ENCODE peak calls at places on chromosome X, in six cellular contexts. One of them, this sample, is unnamed.

GRCh38 chrX:80808854-80809493 is 703 bp downstream of the BRWD3 start:
- DNase-seq in stomach: no peak
- DNase-seq in foreskin fibroblast: peak; percentile 19
- DNase-seq in astrocyte of the spinal cord: peak; percentile 7
- DNase-seq in kidney epithelial cell: no peak
- DNase-seq in mucosa of descending colon: peak; percentile 48
- DNase-seq in this sample: no peak

GRCh38 chrX:10044021-10044420 is 76.9 kb downstream of the CLDN34 start:
- DNase-seq in stomach: no peak
- DNase-seq in foreskin fibroblast: no peak
- DNase-seq in astrocyte of the spinal cord: no peak
- DNase-seq in kidney epithelial cell: no peak
- DNase-seq in mucosa of descending colon: no peak
- DNase-seq in this sample: no peak

GRCh38 chrX:49199906-49200771 is at the start of gene SYP:
- DNase-seq in stomach: peak; percentile 91
- DNase-seq in foreskin fibroblast: peak; percentile 93
- DNase-seq in astrocyte of the spinal cord: peak; percentile 84
- DNase-seq in kidney epithelial cell: peak; percentile 41
- DNase-seq in mucosa of descending colon: peak; percentile 91
- DNase-seq in this sample: peak; percentile 53

GRCh38 chrX:24676403-24677024 is 17.2 kb upstream of the POLA1 start:
- DNase-seq in stomach: no peak
- DNase-seq in foreskin fibroblast: peak; percentile 23
- DNase-seq in astrocyte of the spinal cord: no peak
- DNase-seq in kidney epithelial cell: no peak
- DNase-seq in mucosa of descending colon: no peak
- DNase-seq in this sample: no peak

GRCh38 chrX:133926809-133927208 is 58.6 kb downstream of the GPC3 start:
- DNase-seq in stomach: no peak
- DNase-seq in foreskin fibroblast: no peak
- DNase-seq in astrocyte of the spinal cord: no peak
- DNase-seq in kidney epithelial cell: no peak
- DNase-seq in mucosa of descending colon: no peak
- DNase-seq in this sample: no peak

GRCh38 chrX:28582494-28582893 is 4.8 kb upstream of the IL1RAPL1 start:
- DNase-seq in stomach: no peak
- DNase-seq in foreskin fibroblast: no peak
- DNase-seq in astrocyte of the spinal cord: no peak
- DNase-seq in kidney epithelial cell: no peak
- DNase-seq in mucosa of descending colon: no peak
- DNase-seq in this sample: no peak

GRCh38 chrX:12372111-12372510 is 233.8 kb downstream of the FRMPD4 start:
- DNase-seq in stomach: no peak
- DNase-seq in foreskin fibroblast: peak; percentile 40
- DNase-seq in astrocyte of the spinal cord: no peak
- DNase-seq in kidney epithelial cell: no peak
- DNase-seq in mucosa of descending colon: no peak
- DNase-seq in this sample: no peak

GRCh38 chrX:134020910-134021309 is 35.5 kb upstream of the GPC3 start:
- DNase-seq in stomach: no peak
- DNase-seq in foreskin fibroblast: no peak
- DNase-seq in astrocyte of the spinal cord: no peak
- DNase-seq in kidney epithelial cell: no peak
- DNase-seq in mucosa of descending colon: no peak
- DNase-seq in this sample: no peak

GRCh38 chrX:104284407-104285000 is 29.8 kb upstream of the ESX1 start:
- DNase-seq in stomach: no peak
- DNase-seq in foreskin fibroblast: peak; percentile 9
- DNase-seq in astrocyte of the spinal cord: peak; percentile 30
- DNase-seq in kidney epithelial cell: peak; percentile 14
- DNase-seq in mucosa of descending colon: no peak
- DNase-seq in this sample: no peak

GRCh38 chrX:63430026-63430425 is 78.9 kb upstream of the SPIN4 start:
- DNase-seq in stomach: no peak
- DNase-seq in foreskin fibroblast: no peak
- DNase-seq in astrocyte of the spinal cord: no peak
- DNase-seq in kidney epithelial cell: no peak
- DNase-seq in mucosa of descending colon: no peak
- DNase-seq in this sample: no peak

GRCh38 chrX:1487401-1487800 is 34.7 kb upstream of the ASMTL start:
- DNase-seq in stomach: no peak
- DNase-seq in foreskin fibroblast: no peak
- DNase-seq in astrocyte of the spinal cord: no peak
- DNase-seq in kidney epithelial cell: no peak
- DNase-seq in mucosa of descending colon: no peak
- DNase-seq in this sample: no peak

GRCh38 chrX:48677456-48678030 is 6.1 kb upstream of the WAS start:
- DNase-seq in stomach: no peak
- DNase-seq in foreskin fibroblast: peak; percentile 11
- DNase-seq in astrocyte of the spinal cord: no peak
- DNase-seq in kidney epithelial cell: no peak
- DNase-seq in mucosa of descending colon: peak; percentile 40
- DNase-seq in this sample: no peak

GRCh38 chrX:72271091-72271490 is 6.0 kb downstream of the RPS4X start:
- DNase-seq in stomach: no peak
- DNase-seq in foreskin fibroblast: no peak
- DNase-seq in astrocyte of the spinal cord: no peak
- DNase-seq in kidney epithelial cell: no peak
- DNase-seq in mucosa of descending colon: no peak
- DNase-seq in this sample: no peak

GRCh38 chrX:108299704-108300103 is 138.5 kb downstream of the COL4A6 start:
- DNase-seq in stomach: no peak
- DNase-seq in foreskin fibroblast: no peak
- DNase-seq in astrocyte of the spinal cord: no peak
- DNase-seq in kidney epithelial cell: no peak
- DNase-seq in mucosa of descending colon: no peak
- DNase-seq in this sample: no peak

GRCh38 chrX:140917354-140918115 is 84.9 kb upstream of the SPANXB1 start:
- DNase-seq in stomach: no peak
- DNase-seq in foreskin fibroblast: no peak
- DNase-seq in astrocyte of the spinal cord: no peak
- DNase-seq in kidney epithelial cell: no peak
- DNase-seq in mucosa of descending colon: no peak
- DNase-seq in this sample: no peak

GRCh38 chrX:20067709-20068315 is 48.9 kb downstream of the MAP7D2 start:
- DNase-seq in stomach: peak; percentile 90
- DNase-seq in foreskin fibroblast: peak; percentile 87
- DNase-seq in astrocyte of the spinal cord: peak; percentile 87
- DNase-seq in kidney epithelial cell: peak; percentile 76
- DNase-seq in mucosa of descending colon: peak; percentile 49
- DNase-seq in this sample: no peak

GRCh38 chrX:103400931-103401330 is 24.6 kb downstream of the BEX3 start:
- DNase-seq in stomach: no peak
- DNase-seq in foreskin fibroblast: no peak
- DNase-seq in astrocyte of the spinal cord: no peak
- DNase-seq in kidney epithelial cell: no peak
- DNase-seq in mucosa of descending colon: no peak
- DNase-seq in this sample: no peak

GRCh38 chrX:15816886-15817285 is 26.6 kb downstream of the ZRSR2 start:
- DNase-seq in stomach: no peak
- DNase-seq in foreskin fibroblast: no peak
- DNase-seq in astrocyte of the spinal cord: peak; percentile 27
- DNase-seq in kidney epithelial cell: no peak
- DNase-seq in mucosa of descending colon: no peak
- DNase-seq in this sample: no peak

DNA sequence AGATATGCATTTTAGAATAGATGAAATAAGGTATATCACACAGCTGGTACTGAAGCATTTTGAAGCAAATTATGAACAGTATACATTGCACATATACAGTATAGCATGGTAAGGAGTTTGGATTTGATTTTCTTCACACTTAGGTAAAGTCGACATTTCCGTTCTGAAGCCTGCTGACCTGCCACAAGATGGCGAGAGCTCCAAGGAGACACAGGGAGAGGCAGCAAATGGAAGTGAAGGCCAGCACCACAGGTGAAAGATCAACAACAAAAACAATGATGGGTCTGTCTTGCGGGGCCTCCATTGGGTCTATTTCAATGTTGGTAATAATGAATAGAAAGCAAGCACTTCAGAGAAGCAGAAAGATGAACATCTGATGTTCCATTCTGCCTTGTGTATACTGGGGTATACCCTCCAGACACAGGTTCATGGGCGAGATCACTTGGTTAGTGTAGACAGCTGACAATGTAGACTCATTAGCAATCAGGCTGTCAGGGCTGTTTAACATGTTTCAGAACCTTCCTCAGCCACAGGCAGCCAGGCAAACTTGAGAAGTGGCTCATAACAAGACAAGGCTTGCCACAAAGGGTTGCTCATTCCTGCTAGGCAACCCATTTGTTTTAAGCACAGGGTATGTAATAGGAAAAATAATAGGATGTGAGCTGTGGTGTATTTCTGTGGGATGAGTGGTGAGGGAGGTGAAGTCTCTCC is 21.4 kb upstream of the NOX1 start:
- DNase-seq in stomach: peak; percentile 33
- DNase-seq in foreskin fibroblast: peak; percentile 66
- DNase-seq in astrocyte of the spinal cord: peak; percentile 41
- DNase-seq in kidney epithelial cell: no peak
- DNase-seq in mucosa of descending colon: peak; percentile 31
- DNase-seq in this sample: no peak
- TF ChIP-seq CTCF in stomach: no peak
- TF ChIP-seq CTCF in foreskin fibroblast: peak; percentile 63
- TF ChIP-seq CTCF in astrocyte of the spinal cord: peak; percentile 67
- TF ChIP-seq CTCF in kidney epithelial cell: peak; percentile 58
- TF ChIP-seq CTCF in mucosa of descending colon: no peak
- TF ChIP-seq CTCF in this sample: peak; percentile 59

GRCh38 chrX:368811-369562 is 17.7 kb downstream of the PPP2R3B start:
- DNase-seq in stomach: no peak
- DNase-seq in foreskin fibroblast: peak; percentile 70
- DNase-seq in astrocyte of the spinal cord: peak; percentile 18
- DNase-seq in kidney epithelial cell: no peak
- DNase-seq in mucosa of descending colon: no peak
- DNase-seq in this sample: no peak
- H3K4me3 ChIP-seq in stomach: no peak overlapping the region
- H3K4me3 ChIP-seq in foreskin fibroblast: no peak overlapping the region
- H3K4me3 ChIP-seq in astrocyte of the spinal cord: no peak overlapping the region
- H3K4me3 ChIP-seq in kidney epithelial cell: no peak overlapping the region
- H3K4me3 ChIP-seq in mucosa of descending colon: no peak overlapping the region
- H3K4me3 ChIP-seq in this sample: no peak overlapping the region

DNA sequence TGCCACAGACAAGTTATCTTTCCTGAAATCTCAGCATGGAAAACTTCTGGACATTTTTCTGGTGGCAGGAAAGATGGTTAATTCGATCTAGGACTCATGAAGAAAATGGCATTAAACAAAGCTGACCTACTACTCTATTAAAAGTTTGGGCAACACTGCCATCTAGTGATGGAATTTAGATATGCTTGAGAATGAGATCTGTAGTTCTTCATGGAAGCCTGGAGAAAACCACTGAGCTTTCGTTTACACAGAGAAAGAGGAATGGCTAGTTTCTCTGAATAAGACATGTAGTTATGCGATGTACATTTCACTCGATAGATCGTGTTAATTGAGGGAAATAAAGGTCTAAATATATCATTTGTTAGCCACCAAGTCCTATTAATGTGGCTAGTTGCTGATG is 51.7 kb upstream of the CHRDL1 start:
- DNase-seq in stomach: no peak
- DNase-seq in foreskin fibroblast: peak; percentile 77
- DNase-seq in astrocyte of the spinal cord: peak; percentile 76
- DNase-seq in kidney epithelial cell: no peak
- DNase-seq in mucosa of descending colon: no peak
- DNase-seq in this sample: peak; percentile 26
- TF ChIP-seq CTCF in stomach: peak; percentile 23
- TF ChIP-seq CTCF in foreskin fibroblast: no peak
- TF ChIP-seq CTCF in astrocyte of the spinal cord: peak; percentile 54
- TF ChIP-seq CTCF in kidney epithelial cell: peak; percentile 57
- TF ChIP-seq CTCF in mucosa of descending colon: no peak
- TF ChIP-seq CTCF in this sample: peak; percentile 31

GRCh38 chrX:38220024-38220935 is at the start of gene SRPX:
- DNase-seq in stomach: peak; percentile 29
- DNase-seq in foreskin fibroblast: peak; percentile 86
- DNase-seq in astrocyte of the spinal cord: peak; percentile 53
- DNase-seq in kidney epithelial cell: no peak
- DNase-seq in mucosa of descending colon: peak; percentile 35
- DNase-seq in this sample: no peak
- H3K4me3 ChIP-seq in stomach: peak within 1 kb of the TSS; percentile 41
- H3K4me3 ChIP-seq in foreskin fibroblast: peak within 1 kb of the TSS; percentile 77
- H3K4me3 ChIP-seq in astrocyte of the spinal cord: peak within 1 kb of the TSS; percentile 60
- H3K4me3 ChIP-seq in kidney epithelial cell: peak within 1 kb of the TSS; percentile 46
- H3K4me3 ChIP-seq in mucosa of descending colon: no peak within 1 kb of the TSS
- H3K4me3 ChIP-seq in this sample: peak within 1 kb of the TSS; percentile 47

GRCh38 chrX:57977992-57978391 is 67.7 kb upstream of the ZXDA start:
- DNase-seq in stomach: no peak
- DNase-seq in foreskin fibroblast: no peak
- DNase-seq in astrocyte of the spinal cord: no peak
- DNase-seq in kidney epithelial cell: no peak
- DNase-seq in mucosa of descending colon: no peak
- DNase-seq in this sample: no peak
- TF ChIP-seq CTCF in stomach: no peak
- TF ChIP-seq CTCF in foreskin fibroblast: no peak
- TF ChIP-seq CTCF in astrocyte of the spinal cord: no peak
- TF ChIP-seq CTCF in kidney epithelial cell: no peak
- TF ChIP-seq CTCF in mucosa of descending colon: no peak
- TF ChIP-seq CTCF in this sample: peak; percentile 21

DNA sequence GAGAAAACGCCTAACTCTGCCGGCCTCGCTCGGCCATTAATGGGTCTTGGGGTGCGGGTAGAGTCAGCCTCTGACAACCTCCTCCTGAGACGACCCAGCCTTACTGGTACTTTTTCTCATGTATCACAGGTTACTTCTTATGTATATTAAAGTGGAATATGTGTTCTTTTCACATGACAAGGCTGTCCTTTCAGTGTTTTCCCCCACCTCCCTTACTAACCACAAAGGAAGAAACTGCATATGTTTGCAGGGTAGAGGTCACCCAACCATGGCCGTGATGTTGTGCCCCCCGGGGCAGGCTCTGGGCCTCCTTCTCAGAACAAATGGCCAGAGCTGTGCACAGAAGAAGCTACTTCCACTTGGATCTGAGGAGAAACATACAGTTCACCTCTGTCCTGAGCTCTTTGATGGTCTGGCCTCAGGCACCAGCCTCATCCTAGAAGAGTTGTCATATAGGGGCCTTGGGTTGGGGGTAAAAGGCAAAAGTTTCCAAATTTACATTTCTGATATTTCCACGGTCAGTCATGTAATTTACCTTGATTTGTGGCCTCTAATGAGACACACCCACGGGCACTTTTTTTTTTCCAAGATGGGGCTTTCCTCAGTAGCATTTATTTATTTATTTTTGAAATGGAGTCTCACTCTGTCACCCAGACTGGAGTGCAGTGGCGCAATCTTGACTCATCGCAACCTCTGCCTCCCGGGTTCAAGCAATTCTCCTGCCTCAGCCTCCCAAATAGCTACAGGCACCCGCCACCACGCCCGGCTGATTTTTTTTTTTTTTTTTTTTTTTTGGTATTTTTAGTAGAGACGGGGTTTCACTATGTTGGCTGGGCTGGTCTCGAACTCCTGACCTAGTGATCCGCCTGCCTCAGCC is 1.9 kb downstream of the SOWAHD start:
- DNase-seq in stomach: no peak
- DNase-seq in foreskin fibroblast: no peak
- DNase-seq in astrocyte of the spinal cord: no peak
- DNase-seq in kidney epithelial cell: no peak
- DNase-seq in mucosa of descending colon: no peak
- DNase-seq in this sample: no peak
- H3K4me3 ChIP-seq in stomach: no peak overlapping the region
- H3K4me3 ChIP-seq in foreskin fibroblast: no peak overlapping the region
- H3K4me3 ChIP-seq in astrocyte of the spinal cord: no peak overlapping the region
- H3K4me3 ChIP-seq in kidney epithelial cell: no peak overlapping the region
- H3K4me3 ChIP-seq in mucosa of descending colon: no peak overlapping the region
- H3K4me3 ChIP-seq in this sample: no peak overlapping the region